ENCODE peak calls at places on chromosomes 3 and 15, in four cellular contexts. P is A549; Z is esophagus squamous epithelium; C is naive thymus-derived CD8-positive, alpha-beta T cell. G is an unnamed sample.

GRCh38 chr15:66860844-66861243 is 158.8 kb downstream of the SMAD6 start:
- DNase-seq in P (no peak), Z (no peak), C (no peak), G (no peak)

GRCh38 chr15:75202251-75203016 is 752 bp downstream of the C15orf39 start:
- DNase-seq in P (peak; percentile 72), Z (peak; percentile 38), C (peak; percentile 81), G (peak; percentile 84)

GRCh38 chr3:182255095-182255600 is 538.2 kb upstream of the ATP11B start:
- DNase-seq in P (no peak), Z (no peak), C (no peak), G (no peak)

GRCh38 chr15:51405646-51406194 is 64.3 kb downstream of the GLDN start:
- DNase-seq in P (no peak), Z (no peak), C (no peak), G (no peak)

GRCh38 chr3:168889666-168890065 is 773.8 kb downstream of the MECOM start:
- DNase-seq in P (no peak), Z (no peak), C (no peak), G (no peak)

GRCh38 chr3:174596447-174596982 is 262.6 kb upstream of the NAALADL2 start:
- DNase-seq in P (no peak), Z (no peak), C (no peak), G (no peak)

GRCh38 chr15:51132384-51133139 is 37.9 kb upstream of the TNFAIP8L3 start:
- DNase-seq in P (peak; percentile 69), Z (no peak), C (no peak), G (no peak)

GRCh38 chr3:8969246-8969645 is 6.0 kb upstream of the RAD18 start:
- DNase-seq in P (no peak), Z (no peak), C (no peak), G (no peak)

GRCh38 chr15:90934949-90935751 is at the start of gene UNC45A:
- DNase-seq in P (peak; percentile 88), Z (peak; percentile 68), C (peak; percentile 96), G (peak; percentile 95)

GRCh38 chr3:53196575-53197407 is 35.8 kb downstream of the PRKCD start:
- DNase-seq in P (peak; percentile 85), Z (no peak), C (no peak), G (peak; percentile 7)

GRCh38 chr3:46921041-46921440 is 43.5 kb downstream of the PTH1R start:
- DNase-seq in P (no peak), Z (no peak), C (no peak), G (no peak)

GRCh38 chr3:99659032-99659431 is 20.6 kb downstream of the COL8A1 start:
- DNase-seq in P (peak; percentile 31), Z (no peak), C (no peak), G (no peak)

GRCh38 chr3:174931969-174932368 is 72.8 kb downstream of the NAALADL2 start:
- DNase-seq in P (no peak), Z (no peak), C (no peak), G (no peak)

GRCh38 chr15:62711691-62712454 is 330.7 kb upstream of the TPM1 start:
- DNase-seq in P (no peak), Z (no peak), C (no peak), G (no peak)

GRCh38 chr3:58556001-58556400 is 19.0 kb upstream of the ACOX2 start:
- DNase-seq in P (no peak), Z (no peak), C (no peak), G (no peak)

GRCh38 chr15:33934396-33934795 is 33.9 kb upstream of the CHRM5 start:
- DNase-seq in P (no peak), Z (no peak), C (no peak), G (no peak)

GRCh38 chr3:38349684-38350359 is 3.2 kb downstream of the XYLB start:
- DNase-seq in P (no peak), Z (no peak), C (no peak), G (no peak)

GRCh38 chr3:159200176-159200575 is 398.3 kb downstream of the MFSD1 start:
- DNase-seq in P (no peak), Z (no peak), C (no peak), G (no peak)

GRCh38 chr3:193764959-193765358 is 172.0 kb downstream of the OPA1 start:
- DNase-seq in P (no peak), Z (no peak), C (no peak), G (no peak)

GRCh38 chr3:14452676-14453367 is 50.4 kb downstream of the SLC6A6 start:
- DNase-seq in P (peak; percentile 88), Z (peak; percentile 41), C (no peak), G (no peak)

GRCh38 chr3:61600195-61600594 is 38.8 kb downstream of the PTPRG start:
- DNase-seq in P (no peak), Z (no peak), C (no peak), G (no peak)

GRCh38 chr3:189355481-189356201 is 183.9 kb downstream of the TPRG1 start:
- DNase-seq in P (peak; percentile 89), Z (no peak), C (peak; percentile 33), G (peak; percentile 13)

GRCh38 chr3:133562376-133562775 is 11.1 kb upstream of the CDV3 start:
- DNase-seq in P (no peak), Z (no peak), C (no peak), G (no peak)

G was measured in T follicular helper cell.